ENCODE peak calls at places on chromosomes 3 and 15, in eight cellular contexts. P is psoas muscle; N is right cardiac atrium; I is Panc1; Z is lower lobe of right lung; O is CD8-positive, alpha-beta T cell; K is AG04450; V is cardiac muscle cell. C is an unnamed sample.

GRCh38 chr15:75194397-75194796 is 7.3 kb upstream of the C15orf39 start:
- DNase-seq in O (no peak), Z (no peak), V (no peak), K (no peak), P (no peak), I (no peak), N (no peak), C (no peak)

GRCh38 chr3:178198329-178198728 is 337.9 kb upstream of the KCNMB2 start:
- DNase-seq in Z (no peak), V (no peak), I (no peak), N (no peak), P (no peak), K (no peak), O (no peak), C (no peak)

GRCh38 chr15:34799149-34799824 is 3.9 kb upstream of the ACTC1 start:
- DNase-seq in I (no peak), P (peak), N (peak), K (no peak), O (no peak), V (peak), Z (no peak), C (no peak)

GRCh38 chr15:83717010-83717409 is 63.1 kb downstream of the ADAMTSL3 start:
- DNase-seq in V (no peak), O (no peak), Z (no peak), K (no peak), I (no peak), N (no peak), P (no peak), C (no peak)

GRCh38 chr3:86988986-86989385 is 2.0 kb downstream of the VGLL3 start:
- DNase-seq in N (no peak), O (no peak), V (no peak), P (no peak), I (no peak), Z (no peak), K (no peak), C (no peak)

GRCh38 chr15:75211436-75212199 is 9.9 kb downstream of the C15orf39 start:
- DNase-seq in Z (no peak), P (no peak), V (no peak), K (no peak), O (no peak), N (no peak), I (no peak), C (no peak)

GRCh38 chr15:50190723-50191122 is 8.7 kb downstream of the SLC27A2 start:
- DNase-seq in K (no peak), I (no peak), P (no peak), O (no peak), Z (no peak), N (no peak), V (no peak), C (no peak)

GRCh38 chr15:79430901-79431635 is 1.1 kb upstream of the MINAR1 start:
- DNase-seq in N (no peak), K (no peak), I (no peak), P (no peak), V (peak), O (no peak), Z (no peak), C (no peak)

GRCh38 chr15:62644874-62645755 is 397.4 kb upstream of the TPM1 start:
- DNase-seq in Z (no peak), N (peak), V (no peak), O (no peak), I (no peak), P (no peak), K (no peak), C (no peak)

GRCh38 chr3:66196633-66197032 is 24.2 kb upstream of the SLC25A26 start:
- DNase-seq in O (no peak), K (no peak), N (no peak), I (no peak), Z (no peak), V (no peak), P (no peak), C (no peak)

GRCh38 chr3:49900491-49901153 is 3.1 kb downstream of the MST1R start:
- DNase-seq in K (no peak), Z (peak), V (no peak), O (no peak), N (peak), I (peak), P (peak), C (peak)

GRCh38 chr3:184275961-184276910 is at the start of gene ECE2:
- DNase-seq in Z (no peak), P (no peak), V (no peak), K (no peak), O (no peak), I (no peak), N (peak), C (no peak)

GRCh38 chr15:52143862-52144261 is 31.3 kb upstream of the BCL2L10 start:
- DNase-seq in K (peak), N (no peak), P (no peak), I (no peak), O (no peak), Z (no peak), V (no peak), C (no peak)

GRCh38 chr3:52186729-52187128 is 11.2 kb upstream of the ALAS1 start:
- DNase-seq in P (no peak), K (no peak), N (no peak), I (no peak), Z (no peak), O (no peak), V (no peak), C (peak)

GRCh38 chr15:40328176-40328575 is 4.7 kb downstream of the INAFM2 start:
- DNase-seq in I (no peak), V (no peak), Z (no peak), P (no peak), K (no peak), O (no peak), N (no peak), C (no peak)

GRCh38 chr3:135125171-135125801 is 330.2 kb downstream of the EPHB1 start:
- DNase-seq in O (no peak), K (no peak), I (no peak), P (no peak), N (no peak), Z (no peak), V (peak), C (no peak)

GRCh38 chr15:92661069-92661468 is 5.5 kb upstream of the FAM174B start:
- DNase-seq in Z (no peak), I (no peak), P (no peak), O (no peak), V (no peak), N (no peak), K (no peak), C (no peak)

GRCh38 chr15:90418627-90419026 is 30.6 kb downstream of the IQGAP1 start:
- DNase-seq in Z (no peak), N (no peak), V (no peak), I (no peak), P (no peak), K (no peak), O (no peak), C (no peak)

GRCh38 chr3:69921651-69922050 is 77.9 kb upstream of the SAMMSON start:
- DNase-seq in N (no peak), I (no peak), P (no peak), O (no peak), V (no peak), K (no peak), Z (no peak), C (no peak)

GRCh38 chr3:125212509-125213372 is at the start of gene SLC12A8:
- DNase-seq in V (peak), I (no peak), Z (no peak), N (no peak), P (no peak), K (no peak), O (no peak), C (peak)

GRCh38 chr15:75745305-75745704 is 32.7 kb upstream of the CSPG4 start:
- DNase-seq in Z (no peak), I (no peak), N (no peak), P (no peak), K (no peak), O (no peak), V (no peak), C (no peak)

GRCh38 chr15:71940004-71940588 is 129.7 kb downstream of the NR2E3 start:
- DNase-seq in V (no peak), O (no peak), I (no peak), Z (no peak), K (no peak), P (no peak), N (no peak), C (no peak)

GRCh38 chr3:15427981-15428380 is 583 bp downstream of the EAF1 start:
- DNase-seq in Z (no peak), K (no peak), O (no peak), N (no peak), I (no peak), V (no peak), P (no peak), C (no peak)

GRCh38 chr3:74302274-74302673 is 312.2 kb downstream of the CNTN3 start:
- DNase-seq in I (no peak), P (no peak), O (no peak), V (no peak), N (no peak), K (no peak), Z (no peak), C (no peak)

GRCh38 chr3:9183811-9184463 is 65.5 kb downstream of the SRGAP3 start:
- DNase-seq in P (no peak), N (no peak), Z (no peak), V (peak), K (no peak), O (no peak), I (no peak), C (no peak)

GRCh38 chr3:108599677-108600409 is 10.3 kb downstream of the DZIP3 start:
- DNase-seq in V (no peak), I (no peak), K (no peak), Z (no peak), N (no peak), O (no peak), P (no peak), C (no peak)

GRCh38 chr3:126207166-126207565 is 26.8 kb upstream of the ALDH1L1 start:
- DNase-seq in Z (no peak), K (no peak), N (no peak), O (no peak), P (no peak), V (no peak), I (no peak), C (no peak)

GRCh38 chr3:51198476-51198875 is 186.6 kb upstream of the MANF start:
- DNase-seq in O (no peak), Z (no peak), I (no peak), N (no peak), P (no peak), K (no peak), V (no peak), C (no peak)

GRCh38 chr3:153572165-153572564 is 410.1 kb downstream of the RAP2B start:
- DNase-seq in O (no peak), N (no peak), V (no peak), K (no peak), Z (no peak), P (no peak), I (no peak), C (no peak)

GRCh38 chr3:165643433-165643824 is 193.8 kb downstream of the BCHE start:
- DNase-seq in I (no peak), K (peak), N (no peak), V (no peak), P (no peak), Z (no peak), O (no peak), C (no peak)

GRCh38 chr15:76776480-76776879 is 128.7 kb downstream of the SCAPER start:
- DNase-seq in Z (no peak), V (no peak), K (no peak), N (no peak), I (no peak), P (no peak), O (no peak), C (no peak)

GRCh38 chr3:155890671-155891190 is 20.3 kb downstream of the GMPS start:
- DNase-seq in I (no peak), Z (no peak), P (no peak), V (no peak), N (no peak), O (no peak), K (peak), C (no peak)

GRCh38 chr15:64911317-64912186 is at the start of gene ANKDD1A:
- DNase-seq in V (peak), K (no peak), Z (peak), O (no peak), N (peak), I (no peak), P (peak), C (peak)

GRCh38 chr3:6551165-6551564 is 309.8 kb upstream of the GRM7 start:
- DNase-seq in O (no peak), P (no peak), K (no peak), N (no peak), Z (no peak), I (no peak), V (no peak), C (no peak)

GRCh38 chr3:62201438-62202035 is 171.8 kb downstream of the FEZF2 start:
- DNase-seq in N (no peak), O (no peak), K (no peak), I (peak), V (peak), Z (no peak), P (no peak), C (no peak)

GRCh38 chr3:55718956-55719355 is 231.8 kb upstream of the WNT5A start:
- DNase-seq in V (no peak), Z (no peak), O (no peak), N (no peak), P (no peak), K (no peak), I (no peak), C (no peak)

GRCh38 chr3:55720614-55721013 is 233.5 kb upstream of the WNT5A start:
- DNase-seq in V (no peak), O (no peak), K (no peak), P (no peak), Z (no peak), N (no peak), I (no peak), C (no peak)

GRCh38 chr3:55718475-55718874 is 231.4 kb upstream of the WNT5A start:
- DNase-seq in V (peak), P (no peak), N (no peak), K (no peak), Z (no peak), O (no peak), I (no peak), C (no peak)

GRCh38 chr3:55718074-55718473 is 231.0 kb upstream of the WNT5A start:
- DNase-seq in O (no peak), N (no peak), K (no peak), Z (no peak), I (no peak), P (no peak), V (no peak), C (no peak)

GRCh38 chr3:55719508-55719907 is 232.4 kb upstream of the WNT5A start:
- DNase-seq in I (no peak), O (no peak), P (peak), Z (no peak), V (no peak), N (no peak), K (no peak), C (no peak)
- H3K27ac ChIP-seq in I (no peak), O (no peak), P (no peak), Z (no peak), V (no peak), N (no peak), K (no peak), C (no peak)

GRCh38 chr15:70478251-70478990 is 284.9 kb downstream of the UACA start:
- DNase-seq in K (no peak), P (no peak), Z (peak), N (peak), O (no peak), I (no peak), V (no peak), C (no peak)
- H3K27ac ChIP-seq in K (no peak), P (no peak), Z (no peak), N (no peak), O (no peak), I (peak), V (no peak), C (no peak)

DNA sequence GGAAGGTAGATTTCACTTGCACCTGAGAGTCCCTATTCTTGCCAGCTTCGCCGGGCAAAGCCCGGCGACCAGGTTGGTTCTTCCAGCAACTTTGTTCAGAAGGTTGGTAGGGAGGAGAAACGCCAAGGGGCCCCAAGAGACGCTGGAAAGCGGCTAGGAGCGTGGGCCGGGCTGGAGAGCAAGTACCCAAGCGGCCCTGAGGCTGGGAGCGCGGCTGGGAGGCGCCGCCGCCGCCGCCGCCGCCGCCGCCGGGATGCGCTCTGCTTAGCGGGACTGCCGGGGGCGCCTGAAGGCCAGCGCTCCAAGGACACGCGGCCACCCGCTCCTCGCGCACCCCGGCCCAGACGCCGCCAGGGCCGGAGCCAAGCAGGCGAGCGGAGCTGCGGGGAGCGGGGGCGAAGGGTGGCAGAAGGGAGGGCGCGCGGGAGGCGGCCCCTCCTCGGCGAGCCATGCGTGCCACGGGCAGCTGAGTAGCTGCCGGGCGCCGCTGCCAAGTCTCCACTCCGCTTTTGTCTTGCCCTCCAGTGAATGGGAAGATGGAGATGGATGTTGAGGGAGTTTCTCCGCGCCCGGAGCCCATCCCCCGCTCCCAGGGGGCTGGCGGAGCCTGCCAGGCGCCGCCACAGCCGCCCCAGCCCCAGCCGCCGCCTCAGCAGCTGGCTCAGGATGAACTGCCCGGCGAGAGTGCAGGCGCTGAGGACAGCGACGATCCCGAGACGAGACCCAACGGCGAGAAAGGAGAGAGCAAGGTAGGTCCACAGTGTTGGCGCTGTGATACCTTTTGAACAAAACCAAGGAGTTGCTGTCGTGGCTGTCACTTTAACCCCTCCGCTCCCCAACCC is 227.3 kb upstream of the AZI2 start:
- DNase-seq in K (no peak), V (peak), I (no peak), Z (no peak), P (peak), N (peak), O (no peak), C (no peak)
- H3K27ac ChIP-seq in K (no peak), V (no peak), I (no peak), Z (no peak), P (no peak), N (no peak), O (no peak), C (no peak)

GRCh38 chr3:13452490-13453335 is 27.4 kb upstream of the HDAC11 start:
- DNase-seq in I (peak), Z (no peak), V (peak), O (peak), K (peak), N (no peak), P (no peak), C (no peak)
- H3K27ac ChIP-seq in I (no peak), Z (peak), V (no peak), O (peak), K (no peak), N (peak), P (peak), C (peak)

DNA sequence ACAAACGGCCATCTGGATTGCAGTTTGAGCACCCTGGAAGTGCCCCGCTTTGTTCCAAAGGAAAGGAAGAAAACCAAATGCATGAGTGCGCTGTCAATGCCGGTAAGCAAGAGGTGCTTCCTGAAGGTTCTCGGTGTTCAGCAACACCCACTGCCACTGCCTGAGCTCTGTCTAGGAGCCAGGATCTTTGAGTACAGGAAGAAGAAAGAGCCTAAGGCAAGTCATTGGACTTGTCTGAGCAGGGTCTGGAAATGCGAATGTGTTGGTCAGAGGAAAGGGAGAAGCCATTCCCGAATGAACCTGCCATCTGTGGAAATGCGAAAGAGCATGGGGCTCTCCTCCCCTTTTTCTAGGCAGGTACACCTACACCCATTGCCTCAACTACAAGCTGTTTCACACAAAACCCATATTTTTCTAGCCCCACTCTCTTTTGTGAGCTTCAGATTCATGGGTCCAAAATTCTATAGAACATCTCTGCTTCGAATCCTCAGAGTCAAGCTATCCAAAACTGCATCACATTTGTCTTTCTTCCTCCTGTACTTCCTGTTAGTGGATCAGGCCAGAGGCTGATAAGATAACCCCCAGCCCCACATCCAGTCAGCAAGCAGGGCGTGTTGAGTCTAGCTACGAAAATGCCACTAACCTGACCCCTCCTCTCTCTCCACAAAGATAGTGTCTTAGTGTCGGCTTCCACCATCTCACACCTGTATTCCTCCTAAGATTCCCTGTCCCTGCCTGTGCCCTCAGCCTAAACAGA is 55.6 kb upstream of the C15orf61 start:
- DNase-seq in Z (no peak), V (no peak), I (no peak), K (no peak), P (no peak), N (no peak), O (no peak), C (no peak)
- H3K27ac ChIP-seq in Z (no peak), V (no peak), I (no peak), K (no peak), P (no peak), N (no peak), O (no peak), C (no peak)

DNA sequence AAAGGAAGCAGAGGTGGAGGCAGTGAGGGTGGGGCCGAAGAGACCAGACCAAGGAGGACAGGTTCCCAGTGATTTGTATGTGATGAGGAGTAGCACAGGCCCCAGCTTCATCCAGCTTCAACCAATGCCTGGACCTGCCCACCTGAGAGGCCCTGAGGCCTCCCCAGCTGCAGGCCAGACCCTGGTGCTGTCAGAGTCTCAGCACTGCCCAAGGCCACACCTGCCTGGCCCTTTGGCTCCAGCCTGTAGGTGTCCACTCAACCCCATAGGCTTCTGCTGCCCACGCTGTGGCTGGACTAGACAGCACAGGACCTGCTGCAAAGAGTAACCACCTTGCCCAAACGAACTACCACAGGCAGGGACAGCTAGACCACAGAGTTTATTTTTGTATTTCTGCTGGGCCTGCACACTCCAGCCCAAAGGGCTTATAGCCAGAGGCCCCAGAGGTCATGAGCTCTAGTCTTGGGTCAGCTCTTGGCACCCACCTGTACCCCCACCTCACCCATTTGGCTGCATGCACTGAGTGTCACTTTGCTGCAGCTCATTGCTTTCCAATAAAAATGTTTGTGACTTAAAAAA is 81.9 kb upstream of the CDV3 start:
- DNase-seq in P (no peak), I (no peak), N (no peak), K (no peak), Z (no peak), V (no peak), O (no peak), C (no peak)
- H3K27ac ChIP-seq in P (no peak), I (peak), N (no peak), K (no peak), Z (no peak), V (no peak), O (peak), C (no peak)

DNA sequence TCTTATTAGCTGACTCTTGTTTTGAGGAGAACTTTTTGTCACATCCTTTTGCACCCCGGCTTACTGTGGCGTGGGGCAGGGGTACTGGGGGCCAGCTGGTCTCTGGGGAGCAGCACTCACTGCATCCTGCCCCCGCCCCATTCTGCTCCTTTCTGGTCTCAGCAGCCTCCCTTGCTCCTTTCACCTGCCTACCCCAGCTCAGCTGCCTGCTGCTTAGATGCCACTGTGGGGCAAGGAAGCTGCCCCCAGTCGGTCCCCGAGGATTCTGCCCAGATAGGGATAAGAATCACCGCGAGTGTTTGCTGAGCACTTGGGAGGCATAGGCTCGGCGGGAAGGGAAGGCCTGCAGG is 32.0 kb downstream of the APBA2 start:
- DNase-seq in V (no peak), Z (peak), O (no peak), N (no peak), I (no peak), K (no peak), P (no peak), C (no peak)
- H3K27ac ChIP-seq in V (no peak), Z (no peak), O (no peak), N (no peak), I (no peak), K (no peak), P (no peak), C (no peak)